ENCODE peak calls at places on chromosomes 11 and 22, in six cellular contexts. U is H1, A is neuronal stem cell, O is H9, V is IMR-90, G is mesenchymal stem cell. W is an unnamed sample.

GRCh38 chr11:6328321-6328720 is 8.0 kb upstream of the CAVIN3 start:
- DNase-seq in G (no peak), V (peak), A (no peak), U (no peak), O (no peak), W (no peak)

GRCh38 chr11:112280268-112281126 is 19.8 kb upstream of the PLET1 start:
- DNase-seq in A (peak), U (peak), G (peak), O (peak), V (peak), W (peak)

GRCh38 chr22:45102896-45103420 is 60.8 kb upstream of the NUP50 start:
- DNase-seq in V (no peak), O (no peak), U (no peak), G (no peak), A (no peak), W (no peak)

GRCh38 chr11:46559815-46560214 is 34.0 kb downstream of the AMBRA1 start:
- DNase-seq in G (no peak), O (no peak), V (no peak), U (no peak), A (no peak), W (no peak)

GRCh38 chr11:112229746-112230433 is 3.7 kb downstream of the PTS start:
- DNase-seq in G (peak), O (no peak), U (no peak), V (peak), A (no peak), W (peak)

GRCh38 chr11:129460714-129461113 is 85.1 kb downstream of the BARX2 start:
- DNase-seq in A (no peak), U (no peak), O (no peak), G (no peak), V (no peak), W (no peak)

GRCh38 chr11:26283852-26284421 is 48.0 kb upstream of the ANO3 start:
- DNase-seq in U (no peak), G (no peak), A (no peak), V (no peak), O (peak), W (no peak)

GRCh38 chr11:11555228-11555627 is 66.6 kb downstream of the GALNT18 start:
- DNase-seq in V (no peak), U (no peak), G (no peak), A (no peak), O (no peak), W (no peak)

GRCh38 chr22:44609589-44609988 is 92.4 kb upstream of the PRR5 start:
- DNase-seq in A (no peak), O (no peak), U (no peak), V (no peak), G (no peak), W (no peak)

GRCh38 chr11:78391424-78391823 is 26.2 kb downstream of the GAB2 start:
- DNase-seq in V (no peak), G (no peak), U (no peak), O (no peak), A (no peak), W (peak)

GRCh38 chr22:36088292-36088691 is 59.7 kb upstream of the RBFOX2 start:
- DNase-seq in G (no peak), U (no peak), V (no peak), A (no peak), O (no peak), W (no peak)

GRCh38 chr22:25054943-25055511 is 102.5 kb downstream of the KIAA1671 start:
- DNase-seq in U (no peak), G (peak), O (no peak), A (no peak), V (no peak), W (peak)

GRCh38 chr11:110777765-110778164 is 65.5 kb upstream of the ARHGAP20 start:
- DNase-seq in G (peak), U (no peak), A (no peak), V (peak), O (no peak), W (no peak)

GRCh38 chr11:3936517-3936916 is 81.1 kb downstream of the STIM1 start:
- DNase-seq in O (no peak), A (no peak), G (no peak), U (no peak), V (no peak), W (no peak)

GRCh38 chr11:1852885-1853284 is at the start of gene LSP1:
- DNase-seq in O (no peak), A (no peak), U (no peak), V (no peak), G (no peak), W (no peak)

GRCh38 chr22:31631381-31631780 is 30.6 kb downstream of the PISD start:
- DNase-seq in A (no peak), V (no peak), O (no peak), G (no peak), U (no peak), W (no peak)

GRCh38 chr22:31628362-31628761 is 33.7 kb downstream of the PISD start:
- DNase-seq in O (no peak), G (no peak), A (no peak), U (no peak), V (no peak), W (no peak)

GRCh38 chr22:31628969-31629723 is 32.9 kb downstream of the PISD start:
- DNase-seq in A (no peak), V (no peak), O (peak), U (no peak), G (no peak), W (no peak)

GRCh38 chr22:31629741-31630184 is 32.3 kb downstream of the PISD start:
- DNase-seq in O (no peak), U (no peak), V (no peak), G (no peak), A (no peak), W (no peak)

DNA sequence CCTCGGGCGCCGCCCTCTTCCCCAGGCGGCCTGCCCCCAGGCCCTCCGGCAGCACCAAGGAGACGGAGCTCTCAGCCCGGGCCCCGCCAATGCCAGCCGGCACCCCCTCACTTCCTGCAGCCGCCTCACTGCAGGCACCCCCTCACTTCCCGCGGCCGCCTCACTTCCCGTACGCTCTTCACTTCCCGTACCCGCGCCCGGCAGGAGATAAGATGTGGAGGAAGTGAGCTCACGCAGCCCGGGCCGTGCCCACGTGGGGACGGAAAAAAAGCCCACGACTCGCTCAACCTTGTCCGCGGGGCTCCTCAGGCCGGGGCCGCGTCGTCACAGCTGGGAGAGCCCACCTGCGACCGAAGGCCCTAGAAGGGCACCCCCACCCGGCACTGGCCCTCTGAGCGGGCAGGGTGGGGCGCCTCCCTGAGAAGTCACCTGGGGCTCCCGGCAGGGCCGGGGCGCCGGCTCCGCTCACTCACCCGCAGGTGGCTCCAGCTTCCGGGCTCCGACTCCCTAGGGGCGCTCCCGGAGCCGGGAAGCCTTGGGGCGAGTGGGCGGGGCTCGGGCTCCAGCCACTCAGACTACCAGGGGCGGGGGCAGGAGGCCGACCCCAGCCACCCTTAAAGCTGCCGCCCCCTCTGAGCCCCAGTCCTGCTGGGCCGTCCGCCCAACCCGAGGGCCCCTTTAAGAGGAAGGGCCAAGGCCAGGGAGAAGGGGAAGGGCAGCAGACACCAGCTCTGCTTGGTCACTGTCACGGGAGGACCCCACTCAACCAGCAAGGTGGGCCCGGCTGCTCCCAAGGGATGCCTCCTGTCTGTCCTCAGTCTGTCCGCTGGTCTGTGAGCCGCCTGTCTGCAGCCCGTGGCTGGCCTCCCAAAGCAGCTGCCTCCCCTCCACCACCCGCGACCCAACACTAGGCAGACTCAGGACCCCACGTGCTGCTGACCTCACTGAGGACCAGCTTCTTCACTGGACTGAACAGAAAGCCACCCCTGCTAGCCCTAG is 31.4 kb downstream of the PISD start:
- DNase-seq in O (peak), A (peak), G (peak), V (peak), U (peak), W (peak)
- H3K18ac ChIP-seq in O (no peak), A (peak), G (peak), V (peak), U (peak), W (peak)

GRCh38 chr11:126355926-126356897 is 726 bp downstream of the ST3GAL4 start:
- DNase-seq in U (peak), V (no peak), G (peak), A (no peak), O (no peak), W (peak)

GRCh38 chr11:126357055-126357962 is 1.8 kb downstream of the ST3GAL4 start:
- DNase-seq in O (no peak), A (no peak), V (no peak), U (no peak), G (no peak), W (no peak)

GRCh38 chr11:126354631-126355323 is 709 bp upstream of the ST3GAL4 start:
- DNase-seq in V (no peak), A (no peak), O (no peak), G (no peak), U (no peak), W (no peak)

GRCh38 chr11:126352934-126353801 is 2.3 kb upstream of the ST3GAL4 start:
- DNase-seq in G (peak), O (no peak), U (no peak), A (no peak), V (peak), W (peak)

GRCh38 chr11:126355324-126355925 is at the start of gene ST3GAL4:
- DNase-seq in O (peak), U (peak), A (peak), V (peak), G (peak), W (no peak)
- H4K8ac ChIP-seq in O (no peak), U (peak), A (peak), V (peak), G (peak), W (peak)

DNA sequence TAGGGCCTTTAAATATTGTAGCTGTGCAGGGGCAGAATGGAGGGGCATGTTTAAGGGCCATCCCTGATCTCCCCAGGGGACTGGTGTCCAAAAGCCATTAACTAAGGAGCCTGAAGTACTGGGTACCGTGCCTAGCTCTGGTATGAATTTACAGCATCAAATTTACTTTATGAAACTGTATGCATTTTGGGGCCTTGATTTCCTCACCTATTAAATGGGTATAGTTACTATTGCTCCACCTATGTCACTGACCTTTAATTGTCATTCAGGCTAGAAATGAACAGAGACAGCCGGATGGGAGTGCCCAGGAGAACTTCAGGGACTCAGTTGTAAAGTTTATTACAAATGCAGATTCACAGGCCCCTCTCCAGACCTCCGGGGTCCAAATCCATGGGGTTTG is 11.8 kb upstream of the TP53I11 start:
- DNase-seq in O (no peak), G (no peak), V (no peak), A (no peak), U (no peak), W (no peak)
- H3K4me2 ChIP-seq in O (no peak), G (no peak), V (no peak), A (no peak), U (peak), W (no peak)

GRCh38 chr11:27387362-27387761 is 24.3 kb upstream of the CCDC34 start:
- DNase-seq in V (no peak), U (no peak), G (no peak), O (no peak), A (no peak), W (no peak)

GRCh38 chr11:27385245-27385644 is 22.2 kb upstream of the CCDC34 start:
- DNase-seq in A (no peak), U (no peak), V (peak), O (no peak), G (peak), W (peak)

GRCh38 chr11:27383645-27384044 is 20.6 kb upstream of the CCDC34 start:
- DNase-seq in V (no peak), U (no peak), A (no peak), G (no peak), O (no peak), W (no peak)

GRCh38 chr11:27388001-27388400 is 25.0 kb upstream of the CCDC34 start:
- DNase-seq in O (no peak), U (no peak), V (no peak), G (no peak), A (no peak), W (no peak)

DNA sequence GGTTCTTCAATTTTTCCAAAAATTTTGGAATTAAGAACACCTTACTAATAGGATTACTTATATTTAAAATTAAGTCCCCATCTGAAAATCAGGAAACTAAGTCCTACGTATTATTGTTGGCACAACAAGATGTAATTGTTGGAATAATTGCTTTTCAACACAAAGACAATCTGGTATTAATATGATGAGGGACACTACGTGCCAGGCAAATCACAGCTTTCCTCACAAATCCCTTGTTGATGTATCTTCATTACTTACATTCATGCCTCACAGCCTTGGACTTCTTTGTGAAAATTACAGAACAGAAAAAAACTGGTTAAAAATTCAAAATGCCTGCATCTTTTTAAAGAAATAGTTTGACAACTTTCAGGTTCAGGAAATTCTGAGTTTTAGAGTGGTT is 23.2 kb upstream of the CCDC34 start:
- DNase-seq in A (no peak), G (no peak), U (no peak), O (no peak), V (no peak), W (no peak)
- H3K18ac ChIP-seq in A (no peak), G (no peak), U (no peak), O (no peak), V (peak), W (no peak)

DNA sequence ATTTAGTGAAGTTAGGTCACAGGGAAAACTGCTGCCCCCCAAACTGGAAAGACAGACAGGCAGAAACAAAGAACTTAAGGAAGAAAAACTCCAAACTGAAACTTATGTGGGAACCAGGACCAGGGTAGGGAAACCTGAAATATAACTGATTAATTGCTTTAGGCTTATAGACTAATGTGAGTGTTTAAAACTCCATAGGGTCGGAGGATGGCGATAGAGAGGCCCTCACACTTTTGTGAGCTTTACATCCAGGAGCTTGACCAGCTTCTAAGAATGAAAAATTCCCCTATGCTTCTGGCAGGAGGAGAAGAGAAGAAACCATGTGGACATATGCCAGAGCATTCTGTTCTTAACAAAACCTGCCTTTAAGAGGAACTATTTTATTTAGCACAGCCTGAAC is 598.6 kb downstream of the NELL1 start:
- DNase-seq in O (no peak), A (no peak), V (no peak), G (no peak), U (no peak), W (no peak)
- H4K8ac ChIP-seq in O (no peak), A (no peak), V (no peak), G (no peak), U (no peak), W (no peak)